ENCODE peak calls at places on chromosomes 16 and 17, in seven cellular contexts. E is occipital lobe; Z is fibroblast of pulmonary artery; U is NCI-H1694; K is stimulated activated CD4-positive, alpha-beta T cell treated with anti-CD3 and anti-CD28 coated beads, Interleukin-1b, Interleukin-23, amount 100 ng/mL, for 48 hours; I is ACHN; R is activated T-cell treated with anti-CD3 and anti-CD28 coated beads, Interleukin-2, amount 50 U/mL, for 72 hours. Q is an unnamed sample.

GRCh38 chr17:66522591-66523272 is 220.3 kb downstream of the PRKCA start:
- DNase-seq in E (no peak), Z (no peak), U (no peak), K (no peak), I (no peak), R (peak; percentile 31), Q (no peak)

GRCh38 chr16:87233928-87234327 is 83.3 kb downstream of the C16orf95 start:
- DNase-seq in E (no peak), Z (peak; percentile 57), U (no peak), K (no peak), I (peak; percentile 14), R (no peak), Q (peak; percentile 57)

GRCh38 chr16:58317608-58318152 is 22.9 kb upstream of the PRSS54 start:
- DNase-seq in E (no peak), Z (no peak), U (no peak), K (no peak), I (no peak), R (no peak), Q (no peak)

GRCh38 chr17:35811759-35812158 is 2.5 kb downstream of the TAF15 start:
- DNase-seq in E (no peak), Z (no peak), U (no peak), K (no peak), I (no peak), R (no peak), Q (no peak)

GRCh38 chr17:35299108-35299507 is 56.2 kb downstream of the SLFN5 start:
- DNase-seq in E (no peak), Z (no peak), U (no peak), K (no peak), I (no peak), R (no peak), Q (no peak)

GRCh38 chr17:43917348-43918025 is 10.2 kb upstream of the MPP2 start:
- DNase-seq in E (no peak), Z (peak; percentile 42), U (no peak), K (peak; percentile 39), I (no peak), R (peak; percentile 61), Q (peak; percentile 11)

GRCh38 chr17:31313982-31314787 is at the start of gene EVI2B:
- DNase-seq in E (no peak), Z (peak; percentile 78), U (no peak), K (no peak), I (no peak), R (no peak), Q (peak; percentile 58)

GRCh38 chr16:7596285-7596684 is 263.6 kb downstream of the RBFOX1 start:
- DNase-seq in E (no peak), Z (no peak), U (no peak), K (no peak), I (no peak), R (no peak), Q (no peak)

GRCh38 chr16:88807626-88808453 is 3.9 kb downstream of the APRT start:
- DNase-seq in E (no peak), Z (no peak), U (no peak), K (no peak), I (no peak), R (no peak), Q (no peak)

Q was measured in brain microvascular endothelial cell.